ENCODE peak calls at places on chromosomes 2 and 18, in eight cellular contexts. I is NCI-H1092 treated with DMSO at 0.1 percent for 48 hours; W is Peyer's patch; O is upper lobe of left lung; E is nephron progenitor cell; V is fibroblast of villous mesenchyme; B is epithelial cell of esophagus; F is naive thymus-derived CD8-positive, alpha-beta T cell. P is an unnamed sample.

GRCh38 chr2:18325118-18325517 is 235.3 kb downstream of the RDH14 start:
- DNase-seq in I (no peak), W (no peak), O (no peak), E (no peak), V (no peak), B (no peak), F (no peak), P (no peak)

GRCh38 chr2:149155181-149155580 is 116.7 kb downstream of the LYPD6B start:
- DNase-seq in I (no peak), W (no peak), O (no peak), E (no peak), V (no peak), B (no peak), F (no peak), P (no peak)

GRCh38 chr18:13487237-13487636 is 239.1 kb downstream of the FAM210A start:
- DNase-seq in I (no peak), W (no peak), O (no peak), E (no peak), V (no peak), B (no peak), F (no peak), P (no peak)

GRCh38 chr2:217878865-217879595 is 123.8 kb downstream of the TNS1 start:
- DNase-seq in I (no peak), W (no peak), O (no peak), E (no peak), V (peak), B (no peak), F (no peak), P (no peak)

GRCh38 chr2:172253190-172254052 is 150.7 kb upstream of the DLX2 start:
- DNase-seq in I (no peak), W (peak), O (peak), E (no peak), V (peak), B (peak), F (no peak), P (peak)

GRCh38 chr2:237674731-237675276 is 47.4 kb downstream of the LRRFIP1 start:
- DNase-seq in I (peak), W (peak), O (peak), E (peak), V (peak), B (peak), F (peak), P (peak)

GRCh38 chr18:62017618-62018017 is 124.8 kb upstream of the RNF152 start:
- DNase-seq in I (no peak), W (no peak), O (peak), E (no peak), V (peak), B (no peak), F (no peak), P (no peak)

GRCh38 chr2:12697617-12698016 is 19.1 kb upstream of the TRIB2 start:
- DNase-seq in I (no peak), W (no peak), O (no peak), E (no peak), V (no peak), B (peak), F (no peak), P (no peak)

GRCh38 chr2:61448229-61448628 is 22.7 kb downstream of the USP34 start:
- DNase-seq in I (no peak), W (no peak), O (no peak), E (no peak), V (no peak), B (no peak), F (no peak), P (no peak)

GRCh38 chr2:240566203-240567136 is 1.8 kb upstream of the RNPEPL1 start:
- DNase-seq in I (peak), W (peak), O (peak), E (peak), V (peak), B (peak), F (peak), P (peak)

GRCh38 chr2:239819974-239820555 is 205.1 kb downstream of the NDUFA10 start:
- DNase-seq in I (no peak), W (peak), O (no peak), E (no peak), V (no peak), B (no peak), F (no peak), P (no peak)

GRCh38 chr2:72136349-72136748 is 11.3 kb downstream of the CYP26B1 start:
- DNase-seq in I (no peak), W (peak), O (no peak), E (no peak), V (no peak), B (no peak), F (no peak), P (no peak)

GRCh38 chr2:84963692-84964405 is 7.1 kb upstream of the KCMF1 start:
- DNase-seq in I (no peak), W (no peak), O (peak), E (no peak), V (peak), B (peak), F (no peak), P (peak)

GRCh38 chr2:78992807-78993517 is 32.5 kb upstream of the REG3G start:
- DNase-seq in I (peak), W (peak), O (peak), E (peak), V (no peak), B (no peak), F (no peak), P (no peak)

GRCh38 chr2:235666240-235666781 is 172.5 kb downstream of the AGAP1 start:
- DNase-seq in I (peak), W (no peak), O (no peak), E (peak), V (peak), B (peak), F (no peak), P (peak)

GRCh38 chr2:241848761-241849615 is 9.7 kb downstream of the PDCD1 start:
- DNase-seq in I (no peak), W (no peak), O (no peak), E (no peak), V (no peak), B (no peak), F (no peak), P (no peak)

GRCh38 chr18:23986610-23987359 is 27.8 kb upstream of the TTC39C start:
- DNase-seq in I (no peak), W (no peak), O (no peak), E (no peak), V (no peak), B (no peak), F (no peak), P (no peak)

GRCh38 chr2:223051580-223052375 is at the start of gene KCNE4:
- DNase-seq in I (no peak), W (no peak), O (no peak), E (peak), V (peak), B (no peak), F (no peak), P (peak)

GRCh38 chr18:12855886-12856285 is 28.2 kb downstream of the PTPN2 start:
- DNase-seq in I (no peak), W (no peak), O (no peak), E (no peak), V (no peak), B (peak), F (no peak), P (no peak)

GRCh38 chr2:216645636-216645950 is 12.4 kb downstream of the IGFBP2 start:
- DNase-seq in I (no peak), W (no peak), O (no peak), E (no peak), V (no peak), B (no peak), F (no peak), P (no peak)

GRCh38 chr18:78876868-78877267 is 102.8 kb upstream of the SALL3 start:
- DNase-seq in I (no peak), W (no peak), O (no peak), E (no peak), V (no peak), B (no peak), F (no peak), P (no peak)

GRCh38 chr2:26076001-26076587 is 42.2 kb downstream of the RAB10 start:
- DNase-seq in I (no peak), W (no peak), O (no peak), E (no peak), V (no peak), B (no peak), F (no peak), P (no peak)

GRCh38 chr2:106537711-106538275 is 50.6 kb downstream of the CD8B2 start:
- DNase-seq in I (no peak), W (no peak), O (peak), E (no peak), V (no peak), B (no peak), F (no peak), P (no peak)

GRCh38 chr2:23211987-23212583 is 172.9 kb upstream of the KLHL29 start:
- DNase-seq in I (no peak), W (no peak), O (no peak), E (no peak), V (no peak), B (no peak), F (no peak), P (no peak)

GRCh38 chr18:52219102-52219501 is 120.9 kb upstream of the DCC start:
- DNase-seq in I (no peak), W (no peak), O (no peak), E (no peak), V (no peak), B (no peak), F (no peak), P (no peak)

GRCh38 chr18:21105936-21106335 is 5.7 kb downstream of the ROCK1 start:
- DNase-seq in I (no peak), W (no peak), O (no peak), E (no peak), V (no peak), B (no peak), F (no peak), P (no peak)

GRCh38 chr2:42931147-42931817 is 138.9 kb upstream of the HAAO start:
- DNase-seq in I (no peak), W (no peak), O (no peak), E (peak), V (no peak), B (peak), F (no peak), P (no peak)